ENCODE peak calls at places on chromosome 11, in seven cellular contexts. R, E, J, T, I, O and P are unnamed samples.

GRCh38 chr11:67301951-67302516 is 1.3 kb upstream of the SSH3 start:
- DNase-seq in R (peak; percentile 75), E (no peak), J (no peak), T (no peak), I (no peak), O (no peak), P (peak; percentile 13)

GRCh38 chr11:67248653-67249052 is 17.6 kb upstream of the GRK2 start:
- DNase-seq in R (no peak), E (no peak), J (no peak), T (no peak), I (peak; percentile 40), O (no peak), P (no peak)

GRCh38 chr11:112882494-112883381 is 78.5 kb upstream of the NCAM1 start:
- DNase-seq in R (no peak), E (no peak), J (no peak), T (peak; percentile 70), I (no peak), O (no peak), P (no peak)

GRCh38 chr11:75986966-75987365 is 172.0 kb downstream of the UVRAG start:
- DNase-seq in R (no peak), E (no peak), J (no peak), T (no peak), I (no peak), O (no peak), P (no peak)

GRCh38 chr11:75145972-75146519 is 4.9 kb upstream of the SLCO2B1 start:
- DNase-seq in R (no peak), E (no peak), J (no peak), T (no peak), I (no peak), O (no peak), P (no peak)

GRCh38 chr11:19756675-19757475 is 44.2 kb downstream of the NAV2 start:
- DNase-seq in R (no peak), E (no peak), J (no peak), T (no peak), I (no peak), O (no peak), P (no peak)

GRCh38 chr11:62602141-62603071 is 741 bp upstream of the MTA2 start:
- DNase-seq in R (peak; percentile 77), E (no peak), J (no peak), T (peak; percentile 87), I (no peak), O (peak; percentile 84), P (peak; percentile 33)

GRCh38 chr11:34599406-34599901 is 21.4 kb upstream of the EHF start:
- DNase-seq in R (no peak), E (no peak), J (no peak), T (no peak), I (peak; percentile 79), O (peak; percentile 56), P (no peak)

GRCh38 chr11:65613091-65613928 is 711 bp downstream of the MAP3K11 start:
- DNase-seq in R (no peak), E (peak; percentile 60), J (no peak), T (no peak), I (no peak), O (no peak), P (peak; percentile 64)

GRCh38 chr11:123193742-123194141 is 1.3 kb downstream of the CLMP start:
- DNase-seq in R (no peak), E (no peak), J (no peak), T (peak; percentile 52), I (no peak), O (no peak), P (no peak)

GRCh38 chr11:129375731-129376657 is at the start of gene BARX2:
- DNase-seq in R (peak; percentile 77), E (no peak), J (no peak), T (peak; percentile 70), I (peak; percentile 33), O (no peak), P (peak; percentile 12)

GRCh38 chr11:116500833-116501622 is 271.8 kb downstream of the BUD13 start:
- DNase-seq in R (no peak), E (no peak), J (no peak), T (peak; percentile 88), I (no peak), O (no peak), P (no peak)

GRCh38 chr11:11251394-11251970 is 101.6 kb downstream of the CSNK2A3 start:
- DNase-seq in R (no peak), E (no peak), J (peak; percentile 53), T (no peak), I (no peak), O (no peak), P (no peak)

GRCh38 chr11:88313441-88313840 is 24.1 kb downstream of the CTSC start:
- DNase-seq in R (no peak), E (no peak), J (no peak), T (no peak), I (no peak), O (no peak), P (no peak)

GRCh38 chr11:114233755-114234154 is 62.4 kb upstream of the NNMT start:
- DNase-seq in R (no peak), E (no peak), J (no peak), T (no peak), I (no peak), O (no peak), P (no peak)

GRCh38 chr11:18865951-18866350 is 73.3 kb downstream of the MRGPRX1 start:
- DNase-seq in R (no peak), E (no peak), J (no peak), T (no peak), I (no peak), O (no peak), P (no peak)

GRCh38 chr11:72584293-72584921 is 89.8 kb downstream of the PDE2A start:
- DNase-seq in R (peak; percentile 83), E (no peak), J (no peak), T (no peak), I (no peak), O (peak; percentile 31), P (no peak)

GRCh38 chr11:92642146-92642919 is 327.1 kb upstream of the MTNR1B start:
- DNase-seq in R (no peak), E (no peak), J (no peak), T (no peak), I (no peak), O (no peak), P (no peak)

GRCh38 chr11:42631223-42631843 is 680.5 kb upstream of the API5 start:
- DNase-seq in R (no peak), E (no peak), J (no peak), T (peak; percentile 33), I (peak; percentile 12), O (no peak), P (no peak)

GRCh38 chr11:79617561-79617960 is 176.7 kb upstream of the TENM4 start:
- DNase-seq in R (no peak), E (no peak), J (no peak), T (no peak), I (no peak), O (no peak), P (no peak)

DNA sequence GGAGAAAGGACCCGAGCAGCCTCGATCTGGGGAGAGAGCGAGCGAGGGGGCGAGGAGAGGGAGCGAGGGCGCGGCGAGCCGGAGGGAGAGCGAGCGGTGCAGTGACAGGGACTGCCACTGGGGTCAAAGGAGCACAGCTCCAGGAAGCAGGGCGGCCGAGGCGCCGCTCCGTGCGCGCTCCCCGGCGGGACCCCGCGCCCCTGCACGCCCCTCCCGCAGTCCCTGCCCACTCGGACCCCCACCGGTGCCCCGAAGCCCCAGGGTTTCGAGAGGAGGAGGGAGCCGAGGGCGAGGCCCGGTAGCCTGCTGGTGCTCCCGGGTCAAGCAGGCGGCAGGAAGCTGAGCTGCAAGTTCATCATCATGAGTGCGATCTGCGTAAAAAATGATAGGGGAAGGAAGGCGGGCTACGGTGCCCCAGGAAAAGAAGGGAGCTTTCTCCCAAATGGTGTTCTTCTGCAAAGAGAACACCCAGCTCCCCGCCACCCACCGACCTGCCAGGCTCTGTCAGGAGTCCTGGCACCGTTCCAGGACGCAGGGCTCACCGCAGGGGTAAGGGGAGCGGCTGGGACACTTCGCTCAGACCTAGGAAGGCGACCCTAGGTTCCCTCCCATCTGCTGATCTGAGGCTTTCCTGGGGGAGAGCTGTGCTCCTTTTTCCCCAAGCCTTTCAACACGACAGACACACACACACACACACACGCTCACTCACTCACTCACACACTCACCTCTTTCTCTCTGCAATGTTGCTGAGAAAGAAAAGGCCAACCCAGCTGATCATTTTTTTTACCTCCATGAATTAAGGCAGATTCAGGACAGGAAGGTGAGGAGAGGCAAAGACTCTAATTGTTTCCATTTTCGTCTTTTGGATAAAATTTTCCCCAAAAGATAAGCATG is at the start of gene MPPED2:
- DNase-seq in R (peak; percentile 88), E (peak; percentile 71), J (no peak), T (peak; percentile 91), I (no peak), O (peak; percentile 11), P (peak; percentile 52)
- TF ChIP-seq TAF1 in R (peak; percentile 42), E (no peak), J (no peak), T (no peak), I (no peak), O (no peak), P (no peak)

GRCh38 chr11:57792060-57792541 is 30.5 kb downstream of the CTNND1 start:
- DNase-seq in R (no peak), E (peak; percentile 54), J (peak; percentile 93), T (no peak), I (no peak), O (no peak), P (peak; percentile 48)
- TF ChIP-seq TAF1 in R (no peak), E (no peak), J (no peak), T (no peak), I (no peak), O (no peak), P (no peak)

DNA sequence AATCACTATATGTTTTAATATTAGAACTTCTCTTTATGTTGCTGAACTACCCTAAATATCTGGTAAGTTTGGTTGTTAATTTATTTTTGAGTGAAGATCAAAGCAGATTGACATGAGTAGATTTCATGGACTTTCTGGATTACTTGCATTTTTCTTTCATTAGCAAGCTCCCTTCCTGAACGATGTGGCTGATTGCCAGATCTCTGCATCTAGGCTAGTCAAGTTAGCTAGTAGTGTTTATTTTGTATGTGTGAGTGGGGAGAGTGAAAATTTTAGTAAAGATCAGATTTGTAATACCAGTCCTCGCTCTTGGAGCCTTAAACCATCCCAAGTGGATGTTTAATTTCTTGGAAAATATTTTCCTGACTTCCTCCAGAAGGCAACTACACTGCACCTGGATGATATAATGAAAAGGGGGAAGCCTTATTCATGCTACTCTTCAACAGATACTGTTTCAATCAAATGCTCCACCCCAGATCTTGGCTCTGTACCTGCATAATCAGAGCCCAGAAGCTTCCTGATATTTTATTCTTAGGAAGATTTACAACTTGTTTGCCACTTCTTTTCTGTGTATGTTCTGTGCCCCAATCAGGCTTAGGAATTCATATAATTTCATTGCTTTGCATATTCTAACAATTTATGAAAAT is 143.2 kb upstream of the GRIA4 start:
- DNase-seq in R (no peak), E (no peak), J (no peak), T (no peak), I (peak; percentile 4), O (no peak), P (no peak)
- TF ChIP-seq TAF1 in R (no peak), E (no peak), J (no peak), T (no peak), I (no peak), O (no peak), P (no peak)

DNA sequence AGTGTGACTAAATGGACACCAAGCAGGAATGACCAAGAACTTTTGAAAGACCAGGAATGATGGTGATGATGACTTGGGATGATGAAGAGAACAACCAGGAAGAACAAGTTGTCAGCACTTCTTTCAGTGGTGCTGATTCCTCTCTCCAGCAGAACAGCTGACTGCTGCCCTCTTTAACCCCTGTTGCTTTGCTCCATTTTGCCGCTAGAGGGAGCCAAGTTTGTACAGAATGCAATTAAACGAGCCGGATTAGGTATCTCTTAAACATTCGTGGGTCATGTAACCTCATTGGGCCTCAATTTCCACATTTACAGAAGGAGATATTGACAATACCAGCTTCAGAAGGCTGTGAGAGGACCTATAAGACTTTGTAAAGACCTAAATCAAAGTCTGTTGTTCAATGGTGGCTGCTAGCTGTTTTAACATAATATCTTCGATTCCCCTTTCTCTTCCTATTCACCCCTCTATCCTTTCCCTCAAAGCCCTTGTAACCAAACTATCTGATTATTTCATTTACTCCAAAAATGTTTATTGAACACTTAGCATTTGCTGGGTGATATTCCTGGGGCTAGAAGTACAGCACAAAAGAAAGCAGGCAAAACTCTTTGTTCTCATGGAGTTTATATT is 1.9 kb downstream of the OR4S1 start:
- DNase-seq in R (peak; percentile 75), E (peak; percentile 48), J (no peak), T (peak; percentile 45), I (peak; percentile 53), O (peak; percentile 36), P (peak; percentile 27)
- TF ChIP-seq TAF1 in R (no peak), E (no peak), J (no peak), T (no peak), I (no peak), O (no peak), P (no peak)